ENCODE peak calls at places on chromosomes 11 and 22, in four cellular contexts. E is H1, R is GM12878, K is HepG2. D is an unnamed sample.

GRCh38 chr11:76803023-76803422 is 19.9 kb downstream of the TSKU start:
- DNase-seq in R (no peak), K (no peak), E (no peak), D (no peak)

GRCh38 chr11:37092487-37092886 is 494.5 kb upstream of the RAG2 start:
- DNase-seq in E (no peak), K (no peak), R (no peak), D (no peak)

GRCh38 chr11:20159680-20160381 is 444 bp downstream of the DBX1 start:
- DNase-seq in R (no peak), E (peak; percentile 63), K (no peak), D (no peak)

GRCh38 chr11:62472063-62472884 is 53.4 kb downstream of the SCGB1A1 start:
- DNase-seq in K (peak; percentile 46), R (no peak), E (no peak), D (no peak)

GRCh38 chr22:26259510-26259909 is 90.2 kb downstream of the SEZ6L start:
- DNase-seq in K (peak; percentile 30), E (peak; percentile 73), R (no peak), D (peak; percentile 67)

GRCh38 chr11:31968774-31969433 is 122.0 kb upstream of the RCN1 start:
- DNase-seq in K (no peak), R (no peak), E (no peak), D (no peak)

GRCh38 chr22:43848366-43849171 is 13.7 kb downstream of the SULT4A1 start:
- DNase-seq in R (no peak), K (no peak), E (no peak), D (no peak)

GRCh38 chr11:101128571-101129202 is 926 bp downstream of the PGR start:
- DNase-seq in E (peak; percentile 76), R (no peak), K (no peak), D (no peak)

GRCh38 chr11:119671048-119671447 is 58.0 kb downstream of the NECTIN1 start:
- DNase-seq in K (no peak), R (no peak), E (no peak), D (no peak)

GRCh38 chr11:119478711-119479285 is 55.8 kb upstream of the THY1 start:
- DNase-seq in R (no peak), E (peak; percentile 30), K (no peak), D (no peak)

GRCh38 chr11:59534676-59535075 is 23.3 kb downstream of the OR4D9 start:
- DNase-seq in E (no peak), K (no peak), R (no peak), D (no peak)

GRCh38 chr11:3080104-3080503 is 22.9 kb upstream of the CARS1 start:
- DNase-seq in R (no peak), K (no peak), E (no peak), D (no peak)

GRCh38 chr11:30666817-30667216 is 80.7 kb upstream of the MPPED2 start:
- DNase-seq in R (no peak), K (no peak), E (no peak), D (no peak)
- TF ChIP-seq SUZ12 in R (no peak), K (no peak), E (no peak), D (no peak)

DNA sequence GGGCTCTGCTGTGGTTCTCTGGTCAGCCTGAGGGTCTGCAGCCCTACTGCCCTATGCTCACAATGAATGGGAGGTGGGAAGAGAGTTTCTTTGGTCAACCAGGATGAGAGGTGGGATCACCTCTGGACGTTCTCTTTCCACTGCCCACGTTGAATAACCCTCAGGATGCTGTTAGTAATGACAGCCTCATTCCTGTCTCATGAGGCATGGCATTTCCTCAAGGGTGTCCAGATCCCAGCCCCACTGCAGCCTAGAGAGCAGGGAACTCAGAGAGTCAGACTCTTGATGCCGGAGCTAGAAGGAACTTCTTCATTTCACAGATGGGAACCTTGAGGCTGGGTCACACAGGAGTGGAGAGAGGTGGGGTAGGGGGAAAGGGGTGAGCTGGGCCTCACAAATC is 196.0 kb downstream of the CEP164 start:
- DNase-seq in E (no peak), R (no peak), K (no peak), D (no peak)
- TF ChIP-seq ZNF274 in E (no peak), R (no peak), K (no peak), D (no peak)

DNA sequence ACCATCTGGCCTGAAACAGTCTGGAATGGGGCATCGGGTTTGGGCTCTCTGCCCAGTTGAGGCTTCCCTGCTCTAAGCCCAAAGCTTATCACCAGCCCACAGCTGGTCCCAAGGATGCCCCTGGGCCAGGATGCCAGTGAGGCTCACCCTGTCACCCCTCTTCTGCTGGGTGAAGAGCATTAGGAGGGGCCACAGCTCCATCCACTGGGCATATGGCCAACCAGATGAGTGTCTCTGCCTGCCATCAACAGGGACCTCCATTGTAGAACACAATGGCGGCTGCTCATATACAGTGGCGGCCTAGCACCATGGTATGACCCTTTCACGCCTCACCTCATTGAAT is 5.6 kb downstream of the CHST1 start:
- DNase-seq in E (no peak), K (no peak), R (no peak), D (no peak)
- H3K27me3 ChIP-seq in E (peaks cover 22% of the 10 kb centered on the region), K (peaks cover 66% of the 10 kb centered on the region), R (peaks cover 24% of the 10 kb centered on the region), D (peaks cover 25% of the 10 kb centered on the region)

DNA sequence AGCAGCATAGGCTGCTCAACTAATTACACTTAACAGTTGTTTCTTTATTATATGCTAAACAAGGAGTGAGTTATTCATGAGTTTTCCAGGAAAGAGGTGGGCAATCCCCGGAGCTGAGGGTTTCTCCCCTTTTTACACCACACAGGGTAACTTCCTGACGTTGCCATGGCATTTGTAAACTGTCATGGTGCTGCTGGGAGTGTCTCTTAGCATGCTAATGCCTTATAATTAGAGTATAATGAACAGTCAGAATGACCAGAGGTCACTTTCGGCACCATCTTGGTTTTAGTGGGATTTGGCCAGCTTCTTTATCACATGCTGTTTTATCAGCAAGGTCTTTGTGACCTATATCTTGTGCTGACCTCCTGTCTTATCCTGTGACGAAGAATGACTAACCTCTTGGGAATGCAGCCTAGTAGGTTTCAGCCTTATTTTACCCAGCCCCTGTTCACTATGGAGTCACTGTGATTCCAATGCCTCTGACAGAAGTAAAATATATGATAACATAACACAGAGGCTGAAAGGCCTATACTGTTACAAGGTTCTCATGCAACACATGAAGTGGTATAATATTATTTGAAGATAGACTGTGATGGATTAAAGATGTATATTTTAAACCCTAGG is 41.3 kb upstream of the RDX start:
- DNase-seq in K (no peak), E (no peak), R (no peak), D (peak; percentile 33)
- TF ChIP-seq SUZ12 in K (no peak), E (no peak), R (no peak), D (no peak)

DNA sequence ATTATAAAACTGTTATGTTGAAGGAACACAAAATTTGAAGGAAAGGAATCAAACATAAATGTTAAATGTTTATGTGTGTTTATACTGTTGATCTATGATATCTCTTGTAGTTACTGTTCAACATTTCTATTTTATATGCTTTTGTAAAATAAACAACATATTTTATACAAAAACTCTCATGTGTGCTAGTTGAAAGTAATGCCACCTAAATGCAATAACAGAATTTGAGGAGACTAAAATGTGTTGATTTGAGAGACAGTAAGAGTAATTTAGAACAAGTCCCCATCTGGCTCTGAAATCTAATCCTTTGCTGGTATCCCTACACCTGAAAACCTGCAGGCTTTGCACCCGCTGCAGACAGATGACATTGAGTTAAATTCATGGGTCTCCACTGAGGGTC is 95.7 kb upstream of the TOP3B start:
- DNase-seq in K (no peak), E (no peak), R (no peak), D (no peak)
- TF ChIP-seq ZNF274 in K (no peak), E (no peak), R (no peak), D (no peak)

GRCh38 chr11:19018901-19019300 is 41.6 kb downstream of the MRGPRX2 start:
- DNase-seq in K (peak; percentile 12), R (no peak), E (peak; percentile 62), D (peak; percentile 6)
- H3K27me3 ChIP-seq in K (no peaks in the 10 kb centered on the region), R (no peaks in the 10 kb centered on the region), E (no peaks in the 10 kb centered on the region), D (no peaks in the 10 kb centered on the region)

GRCh38 chr11:47332303-47332711 is 20.2 kb downstream of the MYBPC3 start:
- DNase-seq in E (no peak), R (no peak), K (no peak), D (no peak)
- TF ChIP-seq SUZ12 in E (no peak), R (no peak), K (no peak), D (no peak)

DNA sequence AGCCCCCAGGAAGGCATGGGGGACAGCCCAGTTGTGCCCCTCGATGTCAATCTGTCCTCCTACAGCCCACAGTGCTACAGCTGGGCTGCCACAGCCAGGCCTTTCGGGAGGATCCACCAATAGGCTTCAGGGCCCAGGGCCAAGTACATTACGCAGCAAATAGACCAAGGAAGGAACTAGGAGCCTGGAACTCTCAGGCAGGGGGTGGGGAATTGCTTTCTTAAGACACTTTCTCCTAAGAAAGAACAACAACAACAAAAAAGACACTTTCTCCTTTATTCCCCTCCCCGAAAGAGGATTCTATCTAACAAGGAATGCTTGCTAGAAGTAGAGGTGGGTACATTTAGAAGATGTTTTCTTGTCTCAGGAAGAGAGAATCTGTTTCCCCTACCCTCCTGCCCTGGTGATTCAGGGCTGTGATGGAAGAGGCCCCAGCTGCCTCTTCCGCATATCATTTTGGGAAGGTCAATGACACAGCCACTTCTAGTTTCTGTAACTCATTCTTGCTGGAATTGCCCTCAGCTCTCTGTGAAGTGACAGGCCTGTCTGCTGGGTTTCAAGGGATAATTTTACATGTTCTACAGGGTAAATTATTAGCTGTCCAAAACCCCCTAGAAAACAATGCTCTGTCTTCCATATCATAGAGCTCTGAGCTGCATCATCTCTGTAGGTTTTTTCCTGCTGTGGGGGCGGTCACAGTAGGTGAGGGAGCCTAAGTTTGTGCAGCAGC is 6.0 kb upstream of the MALAT1 start:
- DNase-seq in E (no peak), K (no peak), R (peak; percentile 68), D (no peak)
- TF ChIP-seq ZNF274 in E (no peak), K (no peak), R (no peak), D (no peak)